ENCODE peak calls at places on chromosomes 3 and 15, in six cellular contexts. A is body of pancreas, H is BE2C, S is HepG2, D is AG04450, B is heart right ventricle. C is an unnamed sample. For H3K9me3, the result is how much of the 10 kb centered on the place peaks cover.

GRCh38 chr3:186331043-186331442 is 31.0 kb downstream of the DGKG start:
- DNase-seq in A (no peak), H (peak), S (no peak), D (no peak), B (no peak), C (no peak)

GRCh38 chr15:98304366-98304765 is 343.9 kb downstream of the ARRDC4 start:
- DNase-seq in A (no peak), H (no peak), S (no peak), D (no peak), B (no peak), C (no peak)

GRCh38 chr15:31251165-31251564 is 75.5 kb upstream of the KLF13 start:
- DNase-seq in A (no peak), H (no peak), S (no peak), D (no peak), B (no peak), C (no peak)

GRCh38 chr3:10855871-10856662 is 40.0 kb downstream of the SLC6A11 start:
- DNase-seq in A (no peak), H (no peak), S (peak), D (no peak), B (no peak), C (no peak)

GRCh38 chr3:152391671-152392070 is 122.9 kb downstream of the MBNL1 start:
- DNase-seq in A (no peak), H (no peak), S (no peak), D (no peak), B (no peak), C (no peak)

GRCh38 chr3:177419904-177420601 is 222.8 kb upstream of the TBL1XR1 start:
- DNase-seq in A (no peak), H (no peak), S (no peak), D (no peak), B (no peak), C (no peak)

GRCh38 chr3:14336414-14337285 is 65.8 kb upstream of the SLC6A6 start:
- DNase-seq in A (peak), H (no peak), S (peak), D (no peak), B (no peak), C (no peak)

GRCh38 chr3:154421067-154421466 is 8.9 kb downstream of the GPR149 start:
- DNase-seq in A (no peak), H (no peak), S (no peak), D (no peak), B (no peak), C (no peak)

GRCh38 chr3:129481783-129482332 is 41.8 kb downstream of the IFT122 start:
- DNase-seq in A (no peak), H (peak), S (no peak), D (no peak), B (peak), C (peak)

GRCh38 chr3:183295211-183295610 is 42.2 kb downstream of the B3GNT5 start:
- DNase-seq in A (peak), H (no peak), S (peak), D (peak), B (no peak), C (no peak)

GRCh38 chr3:29430558-29430971 is 149.7 kb downstream of the RBMS3 start:
- DNase-seq in A (no peak), H (no peak), S (no peak), D (peak), B (no peak), C (no peak)

GRCh38 chr15:101165905-101166471 is 85.9 kb downstream of the CHSY1 start:
- DNase-seq in A (no peak), H (no peak), S (no peak), D (no peak), B (no peak), C (no peak)

GRCh38 chr3:173066044-173066679 is 74.9 kb downstream of the SPATA16 start:
- DNase-seq in A (peak), H (no peak), S (no peak), D (no peak), B (no peak), C (no peak)

DNA sequence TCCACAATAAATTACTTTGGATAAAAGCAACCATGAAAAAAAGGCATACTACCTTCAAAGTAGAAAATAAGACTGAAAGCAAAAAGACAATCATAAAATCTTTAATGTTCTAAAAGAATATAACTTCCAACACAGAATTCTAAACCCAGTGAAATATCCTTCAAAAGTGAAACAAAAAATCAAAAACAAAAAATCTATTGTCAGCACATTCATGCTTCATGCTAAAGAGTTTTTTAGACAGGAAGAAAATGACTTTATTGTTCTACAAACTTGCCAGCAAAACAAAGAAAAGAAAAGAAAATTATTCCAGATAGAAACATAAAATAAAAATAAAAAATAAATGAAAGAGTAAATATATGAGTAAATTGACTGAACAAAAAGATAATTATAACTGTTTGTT is 134.9 kb downstream of the EFHB start:
- DNase-seq in A (no peak), H (no peak), S (no peak), D (no peak), B (no peak), C (no peak)
- H3K9me3 ChIP-seq in A (under half), H (under half), S (under half), D (under half), B (under half), C (under half)

GRCh38 chr3:118666-119065 is 77.9 kb upstream of the CHL1 start:
- DNase-seq in A (no peak), H (no peak), S (no peak), D (no peak), B (no peak), C (no peak)
- H3K9me3 ChIP-seq in A (under half), H (under half), S (half or more), D (under half), B (under half), C (under half)

DNA sequence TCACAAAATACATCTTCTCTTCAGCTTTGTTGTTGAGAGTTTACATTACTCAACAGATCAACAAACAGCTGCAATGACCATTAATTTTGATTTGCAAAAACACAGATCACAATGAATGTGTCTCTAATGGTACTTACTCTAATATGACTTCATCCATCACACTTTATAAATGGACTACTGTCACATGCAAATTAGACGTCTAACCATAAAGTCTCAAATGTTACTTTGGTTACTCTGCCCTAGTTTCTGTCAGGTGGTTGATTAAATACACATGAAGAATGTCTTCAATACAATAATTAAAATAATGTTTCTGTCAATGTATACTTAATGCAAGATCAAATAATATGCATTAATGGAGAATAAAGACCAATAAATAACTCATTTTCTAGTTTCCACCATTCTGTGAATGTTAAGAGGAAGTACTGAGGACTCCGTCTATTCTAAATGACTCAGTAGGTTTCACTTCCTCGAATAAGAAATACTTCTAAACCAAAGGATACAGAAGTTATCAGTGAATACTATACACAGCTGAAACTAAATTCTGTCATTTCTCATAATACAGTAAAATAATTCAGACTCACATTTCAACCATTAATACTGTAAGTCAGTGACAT is 145.8 kb downstream of the CBLB start:
- DNase-seq in A (no peak), H (no peak), S (no peak), D (no peak), B (no peak), C (no peak)
- H3K9me3 ChIP-seq in A (under half), H (under half), S (under half), D (under half), B (under half), C (under half)

GRCh38 chr3:122030381-122031122 is 8.5 kb upstream of the ILDR1 start:
- DNase-seq in A (no peak), H (no peak), S (no peak), D (no peak), B (no peak), C (no peak)

GRCh38 chr3:122031123-122031468 is 9.0 kb upstream of the ILDR1 start:
- DNase-seq in A (no peak), H (no peak), S (no peak), D (no peak), B (no peak), C (no peak)

DNA sequence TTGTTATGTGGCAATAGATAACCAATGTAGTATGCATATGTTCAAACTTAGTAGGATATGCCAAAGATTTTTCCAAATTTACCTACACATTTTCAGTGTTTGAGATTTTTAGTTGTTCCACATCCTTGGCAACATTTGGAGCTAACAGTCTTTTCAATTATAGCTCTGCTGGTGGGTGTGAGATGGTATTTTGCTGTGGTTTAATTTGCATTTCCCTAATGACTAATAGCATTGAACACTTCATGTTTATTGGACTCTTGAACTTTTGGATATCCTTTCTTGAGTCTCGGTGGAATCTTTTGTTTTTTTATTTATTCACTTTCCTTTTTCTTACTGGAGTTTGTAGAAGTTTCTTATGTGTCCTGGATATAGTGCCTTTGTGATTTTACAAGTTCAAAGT is 11.0 kb upstream of the ILDR1 start:
- DNase-seq in A (no peak), H (no peak), S (no peak), D (no peak), B (no peak), C (no peak)
- H3K9me3 ChIP-seq in A (under half), H (under half), S (under half), D (under half), B (under half), C (under half)

GRCh38 chr15:22258402-22259150 is 178.2 kb downstream of the OR4M2 start:
- DNase-seq in A (no peak), H (no peak), S (no peak), D (no peak), B (no peak), C (no peak)
- H3K9me3 ChIP-seq in A (under half), H (under half), S (under half), D (half or more), B (under half), C (under half)

GRCh38 chr15:70096975-70097336 is 761 bp downstream of the TLE3 start:
- DNase-seq in A (no peak), H (no peak), S (no peak), D (no peak), B (peak), C (no peak)

GRCh38 chr15:70093481-70094309 is 4.0 kb downstream of the TLE3 start:
- DNase-seq in A (peak), H (no peak), S (no peak), D (no peak), B (no peak), C (no peak)

GRCh38 chr15:70096215-70096974 is 1.3 kb downstream of the TLE3 start:
- DNase-seq in A (peak), H (peak), S (no peak), D (no peak), B (peak), C (peak)

GRCh38 chr15:70094690-70095311 is 2.9 kb downstream of the TLE3 start:
- DNase-seq in A (no peak), H (no peak), S (peak), D (no peak), B (no peak), C (no peak)

DNA sequence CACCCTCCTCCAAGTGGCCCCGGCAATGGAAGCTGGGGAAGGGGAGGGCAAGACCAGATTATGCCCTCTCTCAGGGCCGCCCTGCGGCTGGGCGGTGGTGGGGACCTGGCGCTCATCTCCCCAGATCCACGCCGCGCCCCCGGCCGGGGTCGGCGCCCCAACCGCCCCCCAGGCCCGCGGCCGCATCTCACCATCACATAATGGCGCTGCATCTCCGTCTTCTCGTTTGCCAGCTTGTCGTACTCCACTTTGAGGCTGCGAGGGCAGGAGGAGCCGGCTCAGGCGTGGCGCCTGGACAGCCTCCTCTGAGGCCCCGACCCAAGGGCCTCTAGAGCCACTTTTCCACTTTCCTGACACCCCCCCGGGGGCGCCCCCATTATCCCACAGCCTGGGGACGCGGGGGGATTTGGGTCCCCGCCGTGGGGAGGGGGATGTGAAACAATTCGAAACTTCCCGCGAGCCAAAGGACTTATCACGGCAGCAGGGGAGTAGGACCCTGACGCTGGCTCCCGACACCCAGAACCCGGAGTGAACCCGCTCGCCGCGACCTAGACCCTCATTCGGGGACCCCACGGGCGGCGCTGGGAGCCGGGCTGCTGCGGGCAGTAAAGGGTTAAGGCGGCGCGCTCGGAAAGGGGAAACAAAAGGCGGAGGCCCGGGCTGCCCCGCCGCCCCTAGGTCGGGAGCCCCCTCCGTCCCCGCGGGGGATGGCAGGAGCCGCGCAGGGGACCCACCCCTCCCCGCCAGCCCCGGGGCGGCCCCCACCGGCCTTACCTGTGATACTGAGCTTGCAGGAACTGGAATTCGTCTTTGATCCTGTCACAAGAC is 2.1 kb downstream of the TLE3 start:
- DNase-seq in A (peak), H (peak), S (no peak), D (no peak), B (peak), C (peak)
- H3K9me3 ChIP-seq in A (under half), H (under half), S (under half), D (under half), B (under half), C (under half)

GRCh38 chr3:147422934-147423599 is 13.9 kb downstream of the ZIC1 start:
- DNase-seq in A (no peak), H (no peak), S (no peak), D (no peak), B (no peak), C (no peak)
- H3K9me3 ChIP-seq in A (under half), H (under half), S (under half), D (under half), B (under half), C (under half)

GRCh38 chr3:178990293-178990692 is 81.3 kb downstream of the ZMAT3 start:
- DNase-seq in A (no peak), H (no peak), S (no peak), D (no peak), B (no peak), C (no peak)

GRCh38 chr3:178982138-178982537 is 89.5 kb downstream of the ZMAT3 start:
- DNase-seq in A (no peak), H (no peak), S (no peak), D (no peak), B (no peak), C (no peak)

GRCh38 chr3:178986456-178986855 is 85.2 kb downstream of the ZMAT3 start:
- DNase-seq in A (no peak), H (no peak), S (no peak), D (no peak), B (no peak), C (no peak)

GRCh38 chr3:178989821-178990220 is 81.8 kb downstream of the ZMAT3 start:
- DNase-seq in A (no peak), H (no peak), S (no peak), D (no peak), B (no peak), C (no peak)

GRCh38 chr3:178987745-178988144 is 83.9 kb downstream of the ZMAT3 start:
- DNase-seq in A (no peak), H (no peak), S (no peak), D (no peak), B (no peak), C (no peak)
- H3K9me3 ChIP-seq in A (under half), H (under half), S (under half), D (under half), B (under half), C (under half)

DNA sequence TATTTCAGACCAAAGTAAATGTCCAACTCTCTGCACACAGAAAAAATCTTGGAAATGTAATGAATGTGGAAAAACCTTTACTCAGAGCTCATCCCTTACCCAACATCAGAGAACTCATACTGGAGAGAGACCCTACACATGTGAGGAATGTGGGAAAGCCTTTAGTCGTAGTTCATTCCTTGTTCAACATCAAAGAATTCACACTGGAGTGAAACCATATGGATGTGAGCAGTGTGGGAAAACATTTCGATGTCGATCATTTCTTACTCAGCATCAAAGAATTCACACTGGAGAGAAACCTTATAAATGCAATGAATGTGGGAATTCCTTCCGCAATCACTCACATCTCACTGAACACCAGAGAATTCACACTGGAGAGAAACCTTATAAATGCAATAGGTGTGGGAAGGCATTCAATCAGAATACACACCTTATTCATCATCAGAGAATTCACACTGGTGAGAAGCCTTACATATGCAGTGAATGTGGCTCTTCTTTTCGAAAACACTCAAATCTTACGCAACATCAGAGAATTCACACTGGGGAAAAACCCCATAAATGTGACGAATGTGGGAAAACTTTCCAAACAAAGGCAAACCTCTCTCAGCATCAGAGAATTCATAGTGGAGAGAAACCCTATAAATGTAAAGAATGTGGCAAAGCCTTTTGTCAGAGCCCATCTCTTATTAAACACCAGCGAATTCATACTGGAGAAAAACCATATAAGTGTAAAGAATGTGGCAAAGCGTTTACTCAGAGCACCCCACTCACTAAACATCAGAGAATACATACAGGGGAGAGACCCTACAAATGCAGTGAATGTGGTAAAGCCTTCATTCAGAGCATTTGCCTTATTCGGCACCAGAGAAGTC is 8.0 kb upstream of the ZNF501 start:
- DNase-seq in A (no peak), H (no peak), S (no peak), D (no peak), B (no peak), C (no peak)
- H3K9me3 ChIP-seq in A (half or more), H (under half), S (half or more), D (half or more), B (under half), C (half or more)